ENCODE peak calls at places on chromosome 17, in seven cellular contexts. G is thyroid gland, U is adrenal gland, Z is sigmoid colon, T is fibroblast of the aortic adventitia, O is fibroblast of villous mesenchyme, D is uterus. M is an unnamed sample.

GRCh38 chr17:75764417-75764710 is 628 bp downstream of the GALK1 start:
- DNase-seq in G (no peak), U (no peak), Z (no peak), T (no peak), O (no peak), D (no peak), M (no peak)

GRCh38 chr17:21573961-21574610 is 118.2 kb upstream of the KCNJ18 start:
- DNase-seq in G (peak), U (peak), Z (peak), T (peak), O (peak), D (peak), M (peak)

GRCh38 chr17:19461139-19461538 is 50.1 kb downstream of the RNF112 start:
- DNase-seq in G (no peak), U (no peak), Z (no peak), T (no peak), O (no peak), D (no peak), M (no peak)

GRCh38 chr17:36942631-36943125 is 5.4 kb downstream of the LHX1 start:
- DNase-seq in G (no peak), U (no peak), Z (no peak), T (no peak), O (no peak), D (no peak), M (no peak)

GRCh38 chr17:61411944-61412859 is 12.6 kb downstream of the TBX2 start:
- DNase-seq in G (peak), U (peak), Z (peak), T (peak), O (peak), D (peak), M (peak)

GRCh38 chr17:45063198-45063597 is 2.1 kb downstream of the NMT1 start:
- DNase-seq in G (no peak), U (no peak), Z (no peak), T (no peak), O (peak), D (no peak), M (no peak)

GRCh38 chr17:64491034-64491860 is 5.6 kb downstream of the POLG2 start:
- DNase-seq in G (peak), U (peak), Z (no peak), T (peak), O (peak), D (no peak), M (peak)

GRCh38 chr17:44187131-44187899 is 543 bp downstream of the TMUB2 start:
- DNase-seq in G (peak), U (peak), Z (no peak), T (peak), O (peak), D (no peak), M (peak)

GRCh38 chr17:73227944-73228343 is 33.7 kb downstream of the CPSF4L start:
- DNase-seq in G (no peak), U (no peak), Z (no peak), T (no peak), O (peak), D (no peak), M (no peak)

GRCh38 chr17:3692346-3692745 is 3.6 kb downstream of the P2RX5 start:
- DNase-seq in G (no peak), U (no peak), Z (no peak), T (no peak), O (no peak), D (no peak), M (no peak)

GRCh38 chr17:67244621-67245072 is 349 bp downstream of the HELZ start:
- DNase-seq in G (no peak), U (peak), Z (no peak), T (no peak), O (no peak), D (peak), M (no peak)

GRCh38 chr17:76686538-76687277 is 24.1 kb downstream of the MXRA7 start:
- DNase-seq in G (peak), U (no peak), Z (peak), T (no peak), O (no peak), D (no peak), M (no peak)

GRCh38 chr17:50028207-50029120 is 27.4 kb upstream of the ITGA3 start:
- DNase-seq in G (peak), U (no peak), Z (no peak), T (peak), O (peak), D (peak), M (peak)

GRCh38 chr17:78323821-78324390 is 36.0 kb downstream of the SOCS3 start:
- DNase-seq in G (no peak), U (no peak), Z (peak), T (no peak), O (no peak), D (no peak), M (no peak)

GRCh38 chr17:40753804-40754203 is 1.3 kb downstream of the KRT25 start:
- DNase-seq in G (no peak), U (no peak), Z (no peak), T (no peak), O (no peak), D (no peak), M (no peak)

GRCh38 chr17:40862985-40863733 is 3.9 kb downstream of the KRT12 start:
- DNase-seq in G (no peak), U (no peak), Z (no peak), T (no peak), O (no peak), D (no peak), M (peak)

GRCh38 chr17:64345691-64346376 is 44.8 kb downstream of the PECAM1 start:
- DNase-seq in G (no peak), U (no peak), Z (no peak), T (no peak), O (no peak), D (no peak), M (peak)

GRCh38 chr17:43983196-43983514 is 21.3 kb upstream of the NAGS start:
- DNase-seq in G (no peak), U (no peak), Z (no peak), T (no peak), O (no peak), D (no peak), M (no peak)

GRCh38 chr17:987931-988330 is 8.4 kb upstream of the NXN start:
- DNase-seq in G (no peak), U (no peak), Z (no peak), T (no peak), O (no peak), D (no peak), M (no peak)

GRCh38 chr17:9298135-9298534 is 276.8 kb downstream of the NTN1 start:
- DNase-seq in G (no peak), U (no peak), Z (no peak), T (no peak), O (no peak), D (no peak), M (no peak)

GRCh38 chr17:57900991-57901743 is 51.3 kb upstream of the MRPS23 start:
- DNase-seq in G (no peak), U (no peak), Z (no peak), T (no peak), O (no peak), D (no peak), M (no peak)

GRCh38 chr17:77687417-77687816 is 271.1 kb upstream of the TNRC6C start:
- DNase-seq in G (no peak), U (no peak), Z (no peak), T (no peak), O (no peak), D (no peak), M (no peak)

GRCh38 chr17:40063034-40063765 is 435 bp downstream of the THRA start:
- DNase-seq in G (peak), U (peak), Z (peak), T (no peak), O (peak), D (peak), M (peak)

GRCh38 chr17:72056727-72057290 is 64.0 kb upstream of the SOX9 start:
- DNase-seq in G (no peak), U (no peak), Z (no peak), T (no peak), O (no peak), D (no peak), M (no peak)

GRCh38 chr17:42456223-42457106 is 2.2 kb upstream of the ATP6V0A1 start:
- DNase-seq in G (peak), U (no peak), Z (no peak), T (peak), O (peak), D (no peak), M (peak)
- H3K4me3 ChIP-seq in G (no peak), U (peak), Z (no peak), T (peak), O (peak), D (no peak), M (no peak)

GRCh38 chr17:7309628-7310027 is 2.2 kb downstream of the EIF5A start:
- DNase-seq in G (no peak), U (no peak), Z (no peak), T (no peak), O (no peak), D (no peak), M (no peak)

GRCh38 chr17:7306911-7307685 is at the start of gene EIF5A:
- DNase-seq in G (peak), U (peak), Z (peak), T (peak), O (peak), D (peak), M (peak)

GRCh38 chr17:7311110-7311698 is 3.8 kb downstream of the EIF5A start:
- DNase-seq in G (no peak), U (no peak), Z (no peak), T (no peak), O (no peak), D (no peak), M (no peak)

GRCh38 chr17:7308625-7309433 is 1.4 kb downstream of the EIF5A start:
- DNase-seq in G (peak), U (peak), Z (peak), T (peak), O (peak), D (peak), M (peak)

DNA sequence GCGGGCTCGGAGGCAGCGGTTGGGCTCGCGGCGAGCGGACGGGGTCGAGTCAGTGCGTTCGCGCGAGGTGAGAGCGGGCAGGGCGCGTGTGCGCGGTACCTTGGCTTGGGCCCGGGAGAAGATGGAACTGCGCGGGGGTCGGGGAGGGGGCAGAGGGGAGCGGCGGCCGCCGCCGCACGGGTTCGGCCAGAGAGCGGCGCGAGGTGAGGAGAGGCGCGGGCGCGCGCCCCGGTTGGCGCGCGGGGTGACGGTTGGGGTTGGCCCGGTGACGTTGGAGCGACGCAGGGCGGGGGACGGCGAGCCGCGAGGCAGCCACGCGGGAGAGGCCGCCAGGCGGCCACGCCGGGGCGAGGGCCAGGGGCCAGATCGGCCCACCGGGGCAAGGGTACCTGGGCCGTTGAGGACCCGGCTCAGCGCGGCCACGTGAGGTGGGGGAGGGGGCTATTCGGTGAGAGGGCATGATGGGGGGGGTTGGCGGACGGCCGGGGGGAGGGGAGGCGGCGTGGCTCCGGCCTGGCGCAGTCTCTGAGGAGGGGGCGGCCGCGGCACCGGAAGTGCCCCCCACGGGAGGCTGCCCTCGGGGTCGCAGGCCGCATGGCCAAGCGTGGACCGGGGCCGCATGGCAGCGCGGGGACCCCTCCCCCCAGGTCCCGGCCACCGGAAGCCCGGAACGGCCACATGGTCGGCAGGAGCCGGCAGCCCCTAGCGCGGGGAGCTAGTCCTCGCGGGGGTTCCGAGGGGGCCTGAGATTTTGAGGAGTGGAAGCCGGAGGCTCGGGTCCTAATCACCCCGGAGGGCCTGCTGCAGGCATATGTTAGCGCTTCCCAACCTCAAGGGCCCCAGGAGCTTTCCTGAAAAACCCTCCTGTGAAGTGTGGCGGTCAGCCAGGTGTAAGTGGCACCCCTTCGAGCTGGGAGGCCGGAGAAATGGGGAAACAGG is 527 bp downstream of the EIF5A start:
- DNase-seq in G (peak), U (peak), Z (no peak), T (peak), O (peak), D (peak), M (peak)
- TF ChIP-seq CTCF in G (peak), U (no peak), Z (no peak), T (no peak), O (no peak), D (no peak), M (no peak)

GRCh38 chr17:79433396-79433795 is 177.5 kb downstream of the RBFOX3 start:
- DNase-seq in G (peak), U (no peak), Z (no peak), T (no peak), O (no peak), D (no peak), M (no peak)
- H3K4me3 ChIP-seq in G (no peak), U (no peak), Z (no peak), T (no peak), O (no peak), D (no peak), M (no peak)

GRCh38 chr17:74555427-74555826 is 9.5 kb upstream of the CD300C start:
- DNase-seq in G (no peak), U (no peak), Z (no peak), T (no peak), O (no peak), D (no peak), M (no peak)

GRCh38 chr17:74550602-74551001 is 4.7 kb upstream of the CD300C start:
- DNase-seq in G (no peak), U (no peak), Z (no peak), T (no peak), O (no peak), D (no peak), M (no peak)

GRCh38 chr17:74554909-74555308 is 9.0 kb upstream of the CD300C start:
- DNase-seq in G (no peak), U (no peak), Z (no peak), T (no peak), O (no peak), D (no peak), M (no peak)

GRCh38 chr17:74549343-74549742 is 3.4 kb upstream of the CD300C start:
- DNase-seq in G (no peak), U (no peak), Z (no peak), T (no peak), O (no peak), D (no peak), M (no peak)

GRCh38 chr17:74552037-74552436 is 6.1 kb upstream of the CD300C start:
- DNase-seq in G (no peak), U (no peak), Z (no peak), T (no peak), O (no peak), D (no peak), M (no peak)
- TF ChIP-seq CTCF in G (no peak), U (no peak), Z (no peak), T (no peak), O (no peak), D (no peak), M (no peak)

GRCh38 chr17:38897176-38897575 is 27.3 kb downstream of the LASP1 start:
- DNase-seq in G (peak), U (no peak), Z (peak), T (peak), O (peak), D (peak), M (peak)

GRCh38 chr17:38897671-38898290 is 27.6 kb upstream of the LASP1NB start:
- DNase-seq in G (peak), U (no peak), Z (no peak), T (no peak), O (no peak), D (no peak), M (no peak)

GRCh38 chr17:38898291-38898679 is 27.1 kb upstream of the LASP1NB start:
- DNase-seq in G (no peak), U (no peak), Z (no peak), T (no peak), O (no peak), D (no peak), M (no peak)

GRCh38 chr17:38896373-38896954 is 26.6 kb downstream of the LASP1 start:
- DNase-seq in G (peak), U (peak), Z (no peak), T (no peak), O (peak), D (no peak), M (no peak)

GRCh38 chr17:38898812-38899348 is 26.5 kb upstream of the LASP1NB start:
- DNase-seq in G (peak), U (no peak), Z (no peak), T (no peak), O (no peak), D (no peak), M (no peak)
- H3K4me3 ChIP-seq in G (no peak), U (no peak), Z (no peak), T (no peak), O (no peak), D (no peak), M (no peak)

GRCh38 chr17:55845385-55845784 is 94.5 kb downstream of the PCTP start:
- DNase-seq in G (peak), U (peak), Z (peak), T (peak), O (peak), D (peak), M (peak)
- TF ChIP-seq CTCF in G (no peak), U (peak), Z (peak), T (peak), O (peak), D (no peak), M (peak)

GRCh38 chr17:33080091-33080490 is 88.4 kb downstream of the SPACA3 start:
- DNase-seq in G (no peak), U (no peak), Z (no peak), T (no peak), O (no peak), D (no peak), M (no peak)
- H3K4me3 ChIP-seq in G (no peak), U (no peak), Z (no peak), T (no peak), O (no peak), D (no peak), M (no peak)

DNA sequence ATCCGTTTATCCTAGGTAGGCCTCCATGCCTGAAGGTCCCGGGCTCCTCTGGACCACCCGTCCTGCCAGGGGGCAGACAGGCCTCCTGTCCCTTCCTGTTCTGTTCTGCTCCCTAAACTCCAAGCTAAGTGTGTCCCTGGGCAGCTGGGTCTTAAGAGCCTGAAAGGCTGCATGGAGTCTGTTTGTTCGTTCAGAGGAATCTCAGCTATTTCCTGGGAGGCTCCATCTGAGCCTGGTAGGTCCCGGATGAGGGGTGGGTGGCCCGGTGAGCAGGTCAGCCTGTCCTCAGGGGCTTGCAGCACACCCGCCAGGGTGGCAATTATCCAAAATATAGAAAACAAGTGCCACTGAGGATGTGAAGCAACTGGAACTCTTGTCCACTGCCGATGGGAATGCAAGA is 12.6 kb downstream of the ACTG1 start:
- DNase-seq in G (no peak), U (no peak), Z (no peak), T (no peak), O (no peak), D (no peak), M (peak)
- TF ChIP-seq CTCF in G (no peak), U (no peak), Z (no peak), T (no peak), O (no peak), D (no peak), M (no peak)

M was measured in cardiac fibroblast.